ENCODE peak calls at places on chromosomes 3 and 15, in four cellular contexts. P is heart left ventricle; I is activated naive CD8-positive, alpha-beta T cell treated with anti-CD3 and anti-CD28 coated beads, Interleukin-2, amount 10 ng/mL, durations not matched to agents 7 days and 5 days; U is hepatocyte. R is an unnamed sample.

GRCh38 chr3:11477286-11477935 is 166.3 kb downstream of the VGLL4 start:
- DNase-seq in U (peak; percentile 65), I (no peak), P (no peak), R (peak; percentile 18)

GRCh38 chr15:101028321-101028720 is 109.2 kb downstream of the LRRK1 start:
- DNase-seq in P (no peak), I (no peak), U (no peak), R (no peak)

GRCh38 chr3:156918746-156919145 is 92.6 kb downstream of the LEKR1 start:
- DNase-seq in P (no peak), I (no peak), U (no peak), R (no peak)

GRCh38 chr3:86653801-86654200 is 337.1 kb downstream of the VGLL3 start:
- DNase-seq in I (no peak), U (no peak), P (no peak), R (no peak)

GRCh38 chr15:41948499-41948898 is 23.9 kb downstream of the EHD4 start:
- DNase-seq in I (no peak), P (peak; percentile 67), U (no peak), R (no peak)

GRCh38 chr15:59448871-59449270 is 10.9 kb downstream of the FAM81A start:
- DNase-seq in U (no peak), I (no peak), P (no peak), R (no peak)

GRCh38 chr3:11660242-11660641 is 16.5 kb upstream of the VGLL4 start:
- DNase-seq in I (no peak), U (no peak), P (no peak), R (no peak)

GRCh38 chr3:157132936-157133335 is 27.0 kb downstream of the CCNL1 start:
- DNase-seq in I (no peak), U (no peak), P (no peak), R (no peak)

GRCh38 chr15:60821462-60822061 is 342.6 kb upstream of the ICE2 start:
- DNase-seq in I (no peak), P (no peak), U (no peak), R (no peak)

GRCh38 chr3:124951511-124952390 is 17.2 kb upstream of the MUC13 start:
- DNase-seq in I (no peak), U (peak; percentile 59), P (no peak), R (peak; percentile 55)

GRCh38 chr3:157151627-157152026 is 8.3 kb downstream of the CCNL1 start:
- DNase-seq in I (no peak), U (no peak), P (no peak), R (peak; percentile 2)

GRCh38 chr3:56536735-56537134 is 20.2 kb upstream of the CCDC66 start:
- DNase-seq in P (no peak), I (no peak), U (no peak), R (no peak)

GRCh38 chr15:81897011-81897677 is 148.7 kb downstream of the MEX3B start:
- DNase-seq in P (no peak), I (no peak), U (no peak), R (no peak)

GRCh38 chr3:30775070-30775469 is 119.4 kb downstream of the GADL1 start:
- DNase-seq in U (no peak), I (no peak), P (no peak), R (no peak)

GRCh38 chr3:78974181-78974770 is 793.5 kb downstream of the ROBO1 start:
- DNase-seq in U (no peak), I (no peak), P (no peak), R (no peak)